ENCODE peak calls at places on chromosomes 3 and 15, in ten cellular contexts. S, H, O, F, G, Q, D, B, Z and C are unnamed samples.
A peak's percentile ranks its signal among the peaks of the same experiment; 100 is the strongest.

GRCh38 chr3:133934073-133934970 is 38.6 kb upstream of the RAB6B start:
- DNase-seq in S (no peak), H (no peak), O (no peak), F (no peak), G (no peak), Q (no peak), D (no peak), B (no peak), Z (no peak), C (no peak)

GRCh38 chr3:140250945-140251344 is 316.0 kb downstream of the CLSTN2 start:
- DNase-seq in S (no peak), H (no peak), O (no peak), F (no peak), G (no peak), Q (no peak), D (no peak), B (no peak), Z (no peak), C (no peak)

GRCh38 chr15:44712108-44713005 is 1.0 kb downstream of the B2M start:
- DNase-seq in S (no peak), H (peak; percentile 89), O (peak; percentile 28), F (peak; percentile 44), G (peak; percentile 40), Q (peak; percentile 41), D (peak; percentile 89), B (peak; percentile 90), Z (peak; percentile 63), C (peak; percentile 87)

GRCh38 chr3:134060561-134061385 is 31.0 kb upstream of the SLCO2A1 start:
- DNase-seq in S (no peak), H (peak; percentile 18), O (no peak), F (no peak), G (no peak), Q (no peak), D (no peak), B (peak; percentile 44), Z (no peak), C (no peak)

GRCh38 chr3:47473391-47473790 is 2.4 kb downstream of the SCAP start:
- DNase-seq in S (no peak), H (no peak), O (no peak), F (no peak), G (no peak), Q (no peak), D (no peak), B (no peak), Z (no peak), C (no peak)

GRCh38 chr15:66646799-66647198 is 55.2 kb upstream of the SMAD6 start:
- DNase-seq in S (no peak), H (no peak), O (no peak), F (no peak), G (no peak), Q (no peak), D (no peak), B (no peak), Z (no peak), C (no peak)

GRCh38 chr15:66935688-66936087 is 129.7 kb upstream of the SMAD3 start:
- DNase-seq in S (no peak), H (no peak), O (no peak), F (no peak), G (no peak), Q (no peak), D (no peak), B (no peak), Z (no peak), C (no peak)

GRCh38 chr15:78715439-78715838 is 74.4 kb upstream of the CHRNB4 start:
- DNase-seq in S (no peak), H (no peak), O (no peak), F (no peak), G (no peak), Q (no peak), D (no peak), B (no peak), Z (peak; percentile 31), C (no peak)

GRCh38 chr15:41968738-41969137 is 3.6 kb downstream of the EHD4 start:
- DNase-seq in S (no peak), H (no peak), O (no peak), F (no peak), G (no peak), Q (no peak), D (no peak), B (no peak), Z (no peak), C (no peak)

GRCh38 chr3:149654188-149654601 is 3.6 kb downstream of the WWTR1 start:
- DNase-seq in S (no peak), H (peak; percentile 77), O (no peak), F (no peak), G (no peak), Q (no peak), D (no peak), B (peak; percentile 88), Z (no peak), C (no peak)

GRCh38 chr3:88957751-88958452 is 149.5 kb upstream of the EPHA3 start:
- DNase-seq in S (no peak), H (peak; percentile 66), O (no peak), F (no peak), G (no peak), Q (no peak), D (no peak), B (peak; percentile 92), Z (peak; percentile 27), C (no peak)

GRCh38 chr15:77630956-77631789 is 1.5 kb downstream of the LINGO1 start:
- DNase-seq in S (no peak), H (no peak), O (no peak), F (no peak), G (peak; percentile 45), Q (no peak), D (no peak), B (no peak), Z (no peak), C (no peak)

GRCh38 chr3:51719413-51720025 is 12.7 kb downstream of the GRM2 start:
- DNase-seq in S (no peak), H (no peak), O (no peak), F (no peak), G (no peak), Q (no peak), D (no peak), B (no peak), Z (no peak), C (no peak)

GRCh38 chr3:149968216-149968615 is 2.5 kb downstream of the PFN2 start:
- DNase-seq in S (no peak), H (no peak), O (no peak), F (no peak), G (no peak), Q (no peak), D (no peak), B (peak; percentile 16), Z (peak; percentile 27), C (no peak)

GRCh38 chr3:21540265-21540664 is 210.7 kb downstream of the ZNF385D start:
- DNase-seq in S (no peak), H (no peak), O (no peak), F (no peak), G (no peak), Q (no peak), D (no peak), B (no peak), Z (no peak), C (no peak)

GRCh38 chr3:123336001-123336400 is 112.9 kb downstream of the ADCY5 start:
- DNase-seq in S (no peak), H (no peak), O (no peak), F (no peak), G (no peak), Q (no peak), D (no peak), B (no peak), Z (no peak), C (no peak)

GRCh38 chr3:57142335-57142734 is 22.8 kb downstream of the IL17RD start:
- DNase-seq in S (no peak), H (no peak), O (no peak), F (no peak), G (no peak), Q (no peak), D (no peak), B (no peak), Z (no peak), C (no peak)